ENCODE peak calls at places on chromosomes 2 and 18, in four cellular contexts. M, Q, Y and J are unnamed samples. For H4K20me1, the result is how much of the 10 kb centered on the place peaks cover.

GRCh38 chr2:96083064-96083889 is 33.1 kb downstream of the ADRA2B start:
- DNase-seq in M (no peak), Q (no peak), Y (no peak), J (no peak)

GRCh38 chr2:55048514-55048924 is 1.7 kb downstream of the RTN4 start:
- DNase-seq in M (peak), Q (peak), Y (peak), J (peak)

GRCh38 chr2:96565111-96565510 is 28.6 kb downstream of the ARID5A start:
- DNase-seq in M (no peak), Q (no peak), Y (no peak), J (no peak)

GRCh38 chr2:219965287-219965870 is 337.9 kb downstream of the SLC4A3 start:
- DNase-seq in M (no peak), Q (no peak), Y (no peak), J (no peak)

GRCh38 chr2:217685255-217685605 is 317.6 kb downstream of the TNS1 start:
- DNase-seq in M (peak), Q (no peak), Y (peak), J (peak)

GRCh38 chr2:8306530-8307351 is 375.1 kb upstream of the ID2 start:
- DNase-seq in M (peak), Q (no peak), Y (peak), J (peak)

GRCh38 chr18:61891271-61891670 is 1.5 kb downstream of the RNF152 start:
- DNase-seq in M (peak), Q (no peak), Y (no peak), J (no peak)

GRCh38 chr2:143397886-143398614 is 268.8 kb downstream of the ARHGAP15 start:
- DNase-seq in M (peak), Q (no peak), Y (peak), J (no peak)

GRCh38 chr2:205665791-205666190 is 16.5 kb upstream of the NRP2 start:
- DNase-seq in M (no peak), Q (no peak), Y (no peak), J (no peak)

GRCh38 chr2:199261936-199262335 is 195.8 kb downstream of the SATB2 start:
- DNase-seq in M (no peak), Q (no peak), Y (no peak), J (no peak)

GRCh38 chr2:239817011-239817490 is 208.1 kb downstream of the NDUFA10 start:
- DNase-seq in M (no peak), Q (no peak), Y (no peak), J (no peak)

GRCh38 chr2:84832772-84833461 is 48.0 kb downstream of the TRABD2A start:
- DNase-seq in M (no peak), Q (peak), Y (peak), J (no peak)

GRCh38 chr18:6054443-6054842 is 159.1 kb upstream of the TMEM200C start:
- DNase-seq in M (no peak), Q (no peak), Y (no peak), J (no peak)

GRCh38 chr2:48145845-48146452 is 239.7 kb upstream of the FBXO11 start:
- DNase-seq in M (no peak), Q (no peak), Y (peak), J (peak)

GRCh38 chr2:157433335-157433890 is 10.5 kb downstream of the CYTIP start:
- DNase-seq in M (no peak), Q (no peak), Y (no peak), J (no peak)

GRCh38 chr2:88258208-88258607 is 88.1 kb downstream of the THNSL2 start:
- DNase-seq in M (no peak), Q (no peak), Y (no peak), J (no peak)

GRCh38 chr2:198017068-198017467 is 212.7 kb downstream of the PLCL1 start:
- DNase-seq in M (no peak), Q (no peak), Y (no peak), J (no peak)

GRCh38 chr2:216504376-216504762 is 5.7 kb downstream of the RPL37A start:
- DNase-seq in M (no peak), Q (no peak), Y (no peak), J (no peak)
- H4K20me1 ChIP-seq in M (under half), Q (under half), Y (half or more), J (under half)

GRCh38 chr18:79733135-79733609 is 53.6 kb downstream of the CTDP1 start:
- DNase-seq in M (no peak), Q (no peak), Y (no peak), J (no peak)
- H4K20me1 ChIP-seq in M (under half), Q (under half), Y (under half), J (under half)

DNA sequence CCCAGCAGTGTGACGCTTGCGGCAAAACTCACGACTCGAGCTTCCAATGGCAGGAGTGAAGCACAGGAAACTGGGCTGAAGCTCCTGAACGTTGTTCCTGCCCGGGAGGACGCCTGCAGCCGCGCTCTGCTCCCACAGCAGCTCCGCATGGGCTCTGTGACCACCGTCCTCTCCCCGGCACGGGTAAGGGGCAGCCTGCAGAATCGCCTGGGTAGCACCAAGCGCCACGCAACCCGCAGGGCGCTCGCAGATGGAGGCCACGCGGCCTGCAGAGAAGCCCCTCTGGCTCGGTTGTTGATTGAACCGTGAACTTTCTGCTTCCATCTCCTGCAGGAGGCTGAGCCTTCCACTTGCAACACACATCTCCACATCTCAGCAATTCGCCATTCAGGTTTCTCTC is 63.3 kb upstream of the ZNF236 start:
- DNase-seq in M (no peak), Q (no peak), Y (no peak), J (no peak)
- H4K20me1 ChIP-seq in M (under half), Q (under half), Y (under half), J (under half)

DNA sequence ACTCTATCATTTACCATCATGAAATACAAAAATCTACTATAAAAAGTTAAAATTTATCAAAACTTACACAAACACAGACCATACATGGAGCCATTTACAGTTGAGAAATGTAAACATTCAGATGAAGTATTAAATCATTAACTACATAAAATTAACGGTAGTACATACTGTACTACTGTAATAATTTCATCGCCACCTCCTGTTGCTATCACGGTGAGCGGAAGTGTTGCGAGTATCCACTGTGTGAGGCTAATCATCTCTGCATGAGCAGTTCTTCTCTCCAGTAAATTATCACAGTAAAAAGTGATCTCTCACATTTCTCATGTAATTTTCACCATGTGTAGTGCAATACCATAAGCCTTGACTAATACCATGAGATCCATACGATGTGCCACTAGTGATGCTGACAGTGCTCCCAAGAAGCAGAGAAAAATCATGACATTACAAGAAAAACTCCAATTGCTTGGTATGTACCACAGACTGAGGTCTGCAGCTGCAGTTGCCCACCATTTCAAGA is 21.9 kb downstream of the SMAD2 start:
- DNase-seq in M (no peak), Q (no peak), Y (no peak), J (no peak)
- H4K20me1 ChIP-seq in M (under half), Q (under half), Y (half or more), J (under half)

GRCh38 chr2:62743506-62743905 is 38.0 kb downstream of the EHBP1 start:
- DNase-seq in M (no peak), Q (no peak), Y (no peak), J (no peak)
- H4K20me1 ChIP-seq in M (under half), Q (under half), Y (under half), J (under half)

GRCh38 chr2:20620696-20621365 is 30.1 kb downstream of the HS1BP3 start:
- DNase-seq in M (no peak), Q (no peak), Y (no peak), J (no peak)
- H4K20me1 ChIP-seq in M (under half), Q (under half), Y (under half), J (under half)

DNA sequence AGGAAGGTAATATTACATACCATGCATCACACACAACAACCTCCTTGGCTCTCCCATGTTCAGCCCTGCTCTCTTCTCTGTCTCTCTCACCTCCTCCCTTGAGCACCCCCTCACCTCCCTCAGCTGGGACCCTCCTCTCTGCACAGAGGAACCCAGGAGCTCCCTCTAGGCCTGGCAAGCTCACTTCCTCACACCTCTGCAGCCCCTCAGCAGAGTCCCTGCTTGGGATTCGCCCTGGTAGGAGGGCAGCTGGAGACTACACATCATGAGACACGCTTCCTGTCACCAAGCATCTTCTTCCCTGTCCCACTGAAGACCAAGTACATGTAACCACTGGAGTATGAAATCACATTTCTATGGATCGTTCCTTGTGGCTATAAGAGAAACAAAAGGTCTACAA is 51.0 kb downstream of the ADD2 start:
- DNase-seq in M (no peak), Q (no peak), Y (no peak), J (no peak)
- H4K20me1 ChIP-seq in M (under half), Q (under half), Y (under half), J (under half)

GRCh38 chr2:10342245-10342951 is 39.7 kb downstream of the HPCAL1 start:
- DNase-seq in M (peak), Q (no peak), Y (no peak), J (no peak)
- H4K20me1 ChIP-seq in M (under half), Q (under half), Y (under half), J (under half)

DNA sequence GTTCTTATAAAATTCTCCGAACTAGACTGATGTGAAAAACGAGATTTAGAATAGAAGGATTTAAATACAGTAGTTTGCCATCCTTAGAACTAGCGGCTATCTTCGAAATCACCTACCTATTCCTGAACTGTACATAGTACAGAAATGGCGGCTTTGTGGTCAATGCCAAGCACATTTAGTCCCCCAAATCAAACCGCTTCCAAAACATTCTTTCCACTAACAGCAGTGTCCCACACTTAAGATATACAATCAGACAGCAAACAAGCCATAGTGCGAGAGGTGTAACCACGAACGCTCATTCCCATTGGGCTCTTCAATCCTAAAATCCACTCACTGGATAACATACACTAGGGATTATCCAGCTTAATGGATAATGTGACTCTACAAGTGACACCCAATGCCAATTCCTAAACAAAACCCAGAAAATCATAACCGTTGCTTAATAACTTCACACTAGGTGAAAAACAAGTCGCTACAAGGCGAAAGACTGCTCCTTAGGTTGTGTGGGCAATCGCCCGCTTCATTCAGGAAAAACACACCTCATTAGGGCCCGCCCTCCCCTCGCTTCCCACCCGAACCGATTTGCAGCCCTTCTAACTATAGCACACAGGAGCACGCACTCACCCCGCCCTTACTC is 2.0 kb downstream of the XPO1 start:
- DNase-seq in M (peak), Q (peak), Y (peak), J (peak)
- H4K20me1 ChIP-seq in M (under half), Q (under half), Y (half or more), J (half or more)